ENCODE peak calls at places on chromosomes 3 and 15, in seven cellular contexts. One of them, this sample, is unnamed.

GRCh38 chr3:4043867-4044575 is 244.8 kb downstream of the LRRN1 start:
- DNase-seq in testis: no peak
- DNase-seq in A549: no peak
- DNase-seq in stomach: no peak
- DNase-seq in mucosa of descending colon: no peak
- DNase-seq in GM12865: no peak
- DNase-seq in fibroblast of pulmonary artery: no peak
- DNase-seq in this sample: no peak

GRCh38 chr3:42819351-42819965 is 10.2 kb downstream of the ACKR2 start:
- DNase-seq in testis: no peak
- DNase-seq in A549: no peak
- DNase-seq in stomach: peak
- DNase-seq in mucosa of descending colon: peak
- DNase-seq in GM12865: peak
- DNase-seq in fibroblast of pulmonary artery: no peak
- DNase-seq in this sample: no peak

GRCh38 chr3:59056706-59057105 is 6.9 kb upstream of the CFAP20DC start:
- DNase-seq in testis: no peak
- DNase-seq in A549: no peak
- DNase-seq in stomach: no peak
- DNase-seq in mucosa of descending colon: no peak
- DNase-seq in GM12865: no peak
- DNase-seq in fibroblast of pulmonary artery: peak
- DNase-seq in this sample: no peak

GRCh38 chr3:46935989-46936620 is 40.4 kb downstream of the CCDC12 start:
- DNase-seq in testis: no peak
- DNase-seq in A549: no peak
- DNase-seq in stomach: no peak
- DNase-seq in mucosa of descending colon: no peak
- DNase-seq in GM12865: no peak
- DNase-seq in fibroblast of pulmonary artery: no peak
- DNase-seq in this sample: no peak

GRCh38 chr3:14445773-14446172 is 43.4 kb downstream of the SLC6A6 start:
- DNase-seq in testis: no peak
- DNase-seq in A549: no peak
- DNase-seq in stomach: no peak
- DNase-seq in mucosa of descending colon: no peak
- DNase-seq in GM12865: no peak
- DNase-seq in fibroblast of pulmonary artery: no peak
- DNase-seq in this sample: no peak

GRCh38 chr3:157079677-157080369 is 80.1 kb downstream of the CCNL1 start:
- DNase-seq in testis: no peak
- DNase-seq in A549: no peak
- DNase-seq in stomach: peak
- DNase-seq in mucosa of descending colon: no peak
- DNase-seq in GM12865: no peak
- DNase-seq in fibroblast of pulmonary artery: no peak
- DNase-seq in this sample: no peak

GRCh38 chr3:24683511-24684384 is 189.1 kb upstream of the THRB start:
- DNase-seq in testis: no peak
- DNase-seq in A549: peak
- DNase-seq in stomach: no peak
- DNase-seq in mucosa of descending colon: peak
- DNase-seq in GM12865: peak
- DNase-seq in fibroblast of pulmonary artery: peak
- DNase-seq in this sample: peak

GRCh38 chr3:37536033-37536432 is 325.6 kb upstream of the CTDSPL start:
- DNase-seq in testis: no peak
- DNase-seq in A549: no peak
- DNase-seq in stomach: no peak
- DNase-seq in mucosa of descending colon: no peak
- DNase-seq in GM12865: no peak
- DNase-seq in fibroblast of pulmonary artery: no peak
- DNase-seq in this sample: no peak

GRCh38 chr3:172461530-172462138 is 13.4 kb upstream of the GHSR start:
- DNase-seq in testis: no peak
- DNase-seq in A549: peak
- DNase-seq in stomach: no peak
- DNase-seq in mucosa of descending colon: no peak
- DNase-seq in GM12865: peak
- DNase-seq in fibroblast of pulmonary artery: peak
- DNase-seq in this sample: peak

GRCh38 chr3:127097009-127097350 is 96.0 kb upstream of the PRR23E start:
- DNase-seq in testis: no peak
- DNase-seq in A549: no peak
- DNase-seq in stomach: no peak
- DNase-seq in mucosa of descending colon: no peak
- DNase-seq in GM12865: no peak
- DNase-seq in fibroblast of pulmonary artery: no peak
- DNase-seq in this sample: no peak

GRCh38 chr3:13676618-13677017 is 127.7 kb downstream of the FBLN2 start:
- DNase-seq in testis: no peak
- DNase-seq in A549: no peak
- DNase-seq in stomach: no peak
- DNase-seq in mucosa of descending colon: no peak
- DNase-seq in GM12865: no peak
- DNase-seq in fibroblast of pulmonary artery: no peak
- DNase-seq in this sample: no peak

GRCh38 chr3:124768812-124769211 is 38.6 kb downstream of the UMPS start:
- DNase-seq in testis: no peak
- DNase-seq in A549: peak
- DNase-seq in stomach: no peak
- DNase-seq in mucosa of descending colon: peak
- DNase-seq in GM12865: peak
- DNase-seq in fibroblast of pulmonary artery: peak
- DNase-seq in this sample: peak

GRCh38 chr15:92846716-92847115 is 53.4 kb upstream of the CHD2 start:
- DNase-seq in testis: no peak
- DNase-seq in A549: no peak
- DNase-seq in stomach: no peak
- DNase-seq in mucosa of descending colon: no peak
- DNase-seq in GM12865: no peak
- DNase-seq in fibroblast of pulmonary artery: no peak
- DNase-seq in this sample: no peak

GRCh38 chr15:93899817-93900216 is 331.5 kb upstream of the MCTP2 start:
- DNase-seq in testis: no peak
- DNase-seq in A549: no peak
- DNase-seq in stomach: no peak
- DNase-seq in mucosa of descending colon: no peak
- DNase-seq in GM12865: no peak
- DNase-seq in fibroblast of pulmonary artery: no peak
- DNase-seq in this sample: no peak

GRCh38 chr15:40367038-40367672 is 9.1 kb downstream of the DISP2 start:
- DNase-seq in testis: peak
- DNase-seq in A549: no peak
- DNase-seq in stomach: peak
- DNase-seq in mucosa of descending colon: peak
- DNase-seq in GM12865: no peak
- DNase-seq in fibroblast of pulmonary artery: no peak
- DNase-seq in this sample: peak

GRCh38 chr3:39637807-39638206 is 170.3 kb downstream of the MOBP start:
- DNase-seq in testis: no peak
- DNase-seq in A549: peak
- DNase-seq in stomach: no peak
- DNase-seq in mucosa of descending colon: no peak
- DNase-seq in GM12865: no peak
- DNase-seq in fibroblast of pulmonary artery: peak
- DNase-seq in this sample: no peak

GRCh38 chr3:11764931-11765363 is 81.7 kb downstream of the TAMM41 start:
- DNase-seq in testis: no peak
- DNase-seq in A549: no peak
- DNase-seq in stomach: no peak
- DNase-seq in mucosa of descending colon: no peak
- DNase-seq in GM12865: no peak
- DNase-seq in fibroblast of pulmonary artery: peak
- DNase-seq in this sample: no peak

DNA sequence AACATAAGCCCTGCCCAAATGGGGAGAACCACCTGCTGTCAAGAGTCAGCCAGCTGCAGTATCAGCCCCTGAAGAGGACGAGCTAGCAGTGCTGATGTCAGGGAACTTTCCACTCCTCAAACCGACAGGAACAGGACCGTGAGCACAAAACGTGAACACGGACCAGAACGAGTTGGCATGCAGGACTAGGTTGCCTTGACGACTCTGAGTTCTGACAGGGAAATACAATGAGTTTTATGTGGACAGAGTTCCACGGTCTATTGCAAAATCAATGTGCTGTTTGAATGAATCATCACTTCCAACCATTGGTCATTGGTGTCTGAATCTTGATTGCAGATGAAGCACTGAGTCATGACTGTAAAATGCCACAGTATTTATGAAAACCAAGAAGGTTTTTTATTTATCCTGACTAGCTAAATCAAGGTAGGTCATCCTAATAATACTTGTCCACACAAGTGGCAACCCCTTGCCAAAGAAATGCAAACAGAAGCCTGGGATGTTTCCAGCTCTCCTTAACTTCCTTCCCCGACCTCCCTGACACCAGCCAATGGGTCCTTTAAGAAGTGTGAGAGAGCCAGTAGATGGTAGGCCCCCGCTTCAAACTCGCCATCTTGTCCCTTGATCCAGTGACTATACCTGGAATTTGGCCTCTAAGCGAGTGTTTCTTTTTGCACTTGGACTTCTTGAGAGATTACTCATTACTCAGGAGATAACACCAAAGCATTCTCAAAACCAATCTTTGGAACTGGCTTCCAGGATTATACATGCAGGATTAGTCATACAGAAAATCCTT is 119.6 kb downstream of the ASB7 start:
- DNase-seq in testis: no peak
- DNase-seq in A549: peak
- DNase-seq in stomach: peak
- DNase-seq in mucosa of descending colon: no peak
- DNase-seq in GM12865: no peak
- DNase-seq in fibroblast of pulmonary artery: peak
- DNase-seq in this sample: peak
- H3K4me3 ChIP-seq in testis: no peak
- H3K4me3 ChIP-seq in A549: peak
- H3K4me3 ChIP-seq in stomach: no peak
- H3K4me3 ChIP-seq in mucosa of descending colon: no peak
- H3K4me3 ChIP-seq in GM12865: no peak
- H3K4me3 ChIP-seq in fibroblast of pulmonary artery: no peak
- H3K4me3 ChIP-seq in this sample: no peak

GRCh38 chr15:57591822-57592367 is at the start of gene MYZAP:
- DNase-seq in testis: peak
- DNase-seq in A549: no peak
- DNase-seq in stomach: peak
- DNase-seq in mucosa of descending colon: peak
- DNase-seq in GM12865: no peak
- DNase-seq in fibroblast of pulmonary artery: no peak
- DNase-seq in this sample: no peak

GRCh38 chr15:57589276-57590073 is 2.2 kb upstream of the MYZAP start:
- DNase-seq in testis: no peak
- DNase-seq in A549: no peak
- DNase-seq in stomach: no peak
- DNase-seq in mucosa of descending colon: no peak
- DNase-seq in GM12865: no peak
- DNase-seq in fibroblast of pulmonary artery: no peak
- DNase-seq in this sample: no peak

GRCh38 chr15:57592836-57593420 is 1.2 kb downstream of the MYZAP start:
- DNase-seq in testis: no peak
- DNase-seq in A549: no peak
- DNase-seq in stomach: no peak
- DNase-seq in mucosa of descending colon: no peak
- DNase-seq in GM12865: no peak
- DNase-seq in fibroblast of pulmonary artery: no peak
- DNase-seq in this sample: no peak

GRCh38 chr15:57592426-57592825 is 722 bp downstream of the MYZAP start:
- DNase-seq in testis: no peak
- DNase-seq in A549: no peak
- DNase-seq in stomach: no peak
- DNase-seq in mucosa of descending colon: no peak
- DNase-seq in GM12865: no peak
- DNase-seq in fibroblast of pulmonary artery: no peak
- DNase-seq in this sample: no peak

GRCh38 chr15:57591237-57591821 is 375 bp upstream of the MYZAP start:
- DNase-seq in testis: no peak
- DNase-seq in A549: no peak
- DNase-seq in stomach: peak
- DNase-seq in mucosa of descending colon: no peak
- DNase-seq in GM12865: no peak
- DNase-seq in fibroblast of pulmonary artery: no peak
- DNase-seq in this sample: peak
- H3K4me3 ChIP-seq in testis: peak
- H3K4me3 ChIP-seq in A549: peak
- H3K4me3 ChIP-seq in stomach: peak
- H3K4me3 ChIP-seq in mucosa of descending colon: peak
- H3K4me3 ChIP-seq in GM12865: no peak
- H3K4me3 ChIP-seq in fibroblast of pulmonary artery: peak
- H3K4me3 ChIP-seq in this sample: peak

GRCh38 chr3:7506606-7507180 is 645.8 kb downstream of the GRM7 start:
- DNase-seq in testis: no peak
- DNase-seq in A549: no peak
- DNase-seq in stomach: no peak
- DNase-seq in mucosa of descending colon: no peak
- DNase-seq in GM12865: no peak
- DNase-seq in fibroblast of pulmonary artery: no peak
- DNase-seq in this sample: no peak

GRCh38 chr3:7517979-7518378 is 657.1 kb downstream of the GRM7 start:
- DNase-seq in testis: peak
- DNase-seq in A549: no peak
- DNase-seq in stomach: no peak
- DNase-seq in mucosa of descending colon: no peak
- DNase-seq in GM12865: no peak
- DNase-seq in fibroblast of pulmonary artery: no peak
- DNase-seq in this sample: no peak

GRCh38 chr3:7508821-7509220 is 647.9 kb downstream of the GRM7 start:
- DNase-seq in testis: no peak
- DNase-seq in A549: peak
- DNase-seq in stomach: no peak
- DNase-seq in mucosa of descending colon: no peak
- DNase-seq in GM12865: no peak
- DNase-seq in fibroblast of pulmonary artery: peak
- DNase-seq in this sample: no peak

DNA sequence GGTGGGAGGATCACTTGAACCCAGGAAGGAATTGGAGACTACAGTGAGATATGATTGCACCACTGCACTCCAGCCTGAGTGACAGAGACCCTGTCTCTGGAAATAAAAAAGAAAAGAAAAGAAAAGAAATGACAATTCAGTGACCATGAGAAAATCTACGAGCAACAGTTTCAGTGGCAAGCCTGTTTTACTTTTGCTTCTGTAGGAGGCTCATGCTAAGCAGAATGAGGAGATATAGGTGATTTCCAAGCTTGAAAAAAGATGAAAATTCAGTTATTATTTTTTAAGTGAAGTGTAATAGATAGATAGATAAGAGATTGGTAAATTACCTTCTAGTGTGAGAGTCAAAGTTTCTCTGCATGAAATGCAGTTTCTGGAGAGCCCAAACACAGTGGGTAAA is 651.1 kb downstream of the GRM7 start:
- DNase-seq in testis: no peak
- DNase-seq in A549: no peak
- DNase-seq in stomach: no peak
- DNase-seq in mucosa of descending colon: no peak
- DNase-seq in GM12865: no peak
- DNase-seq in fibroblast of pulmonary artery: no peak
- DNase-seq in this sample: no peak
- H3K4me3 ChIP-seq in testis: no peak
- H3K4me3 ChIP-seq in A549: no peak
- H3K4me3 ChIP-seq in stomach: no peak
- H3K4me3 ChIP-seq in mucosa of descending colon: no peak
- H3K4me3 ChIP-seq in GM12865: no peak
- H3K4me3 ChIP-seq in fibroblast of pulmonary artery: no peak
- H3K4me3 ChIP-seq in this sample: no peak

GRCh38 chr15:101194246-101195138 is 57.4 kb downstream of the CHSY1 start:
- DNase-seq in testis: no peak
- DNase-seq in A549: no peak
- DNase-seq in stomach: no peak
- DNase-seq in mucosa of descending colon: no peak
- DNase-seq in GM12865: no peak
- DNase-seq in fibroblast of pulmonary artery: no peak
- DNase-seq in this sample: no peak
- H3K4me3 ChIP-seq in testis: no peak
- H3K4me3 ChIP-seq in A549: no peak
- H3K4me3 ChIP-seq in stomach: no peak
- H3K4me3 ChIP-seq in mucosa of descending colon: no peak
- H3K4me3 ChIP-seq in GM12865: no peak
- H3K4me3 ChIP-seq in fibroblast of pulmonary artery: no peak
- H3K4me3 ChIP-seq in this sample: no peak

This sample was measured in small intestine.